ENCODE peak calls at places on chromosomes 6 and 20, in eight cellular contexts. V is activated B cell treated with CpG ODN at 0.5 μM for 24 hours, Y is foreskin fibroblast, H is coronary artery, M is lower leg skin, U is hepatocyte, Z is body of pancreas, F is BJ. A is an unnamed sample.

GRCh38 chr6:4466260-4466659 is 309.9 kb upstream of the CDYL start:
- DNase-seq in Y (peak), F (no peak), U (no peak), V (no peak), M (no peak), H (no peak), Z (no peak), A (no peak)

GRCh38 chr6:71589254-71589653 is 297.1 kb upstream of the RIMS1 start:
- DNase-seq in H (no peak), U (no peak), F (no peak), Y (peak), Z (no peak), V (no peak), M (no peak), A (no peak)

GRCh38 chr6:27667651-27668441 is 194.9 kb upstream of the ZNF184 start:
- DNase-seq in H (no peak), M (no peak), V (no peak), F (no peak), U (no peak), Y (peak), Z (no peak), A (no peak)

GRCh38 chr6:132227937-132228336 is 173.3 kb downstream of the MOXD1 start:
- DNase-seq in M (no peak), F (peak), Z (no peak), Y (peak), H (no peak), U (no peak), V (no peak), A (no peak)

GRCh38 chr6:9659848-9660247 is 755.0 kb downstream of the TFAP2A start:
- DNase-seq in Z (no peak), F (no peak), V (no peak), H (no peak), Y (no peak), M (no peak), U (no peak), A (no peak)

GRCh38 chr20:45419188-45420091 is 3.5 kb downstream of the PIGT start:
- DNase-seq in U (no peak), F (peak), H (no peak), M (peak), Y (peak), Z (peak), V (no peak), A (peak)

GRCh38 chr6:78605909-78606446 is 261.4 kb upstream of the IRAK1BP1 start:
- DNase-seq in H (no peak), V (no peak), Y (peak), Z (no peak), U (no peak), F (peak), M (no peak), A (no peak)

GRCh38 chr20:33127422-33128097 is 40.4 kb upstream of the BPIFA2 start:
- DNase-seq in V (no peak), Z (no peak), Y (peak), M (no peak), U (no peak), F (no peak), H (no peak), A (no peak)

GRCh38 chr6:12348530-12349511 is 58.7 kb downstream of the EDN1 start:
- DNase-seq in V (no peak), F (peak), Y (peak), Z (no peak), M (no peak), U (peak), H (no peak), A (no peak)

GRCh38 chr6:401239-401993 is 9.9 kb downstream of the IRF4 start:
- DNase-seq in Y (no peak), H (no peak), U (no peak), V (no peak), F (no peak), M (no peak), Z (no peak), A (no peak)

GRCh38 chr20:33732166-33732970 is 572 bp downstream of the ZNF341 start:
- DNase-seq in F (no peak), U (no peak), Y (peak), V (peak), Z (peak), H (no peak), M (peak), A (peak)

GRCh38 chr20:38321959-38322598 is 18.1 kb downstream of the BPI start:
- DNase-seq in V (no peak), U (peak), Y (peak), F (no peak), Z (no peak), M (no peak), H (no peak), A (no peak)

GRCh38 chr6:159727717-159728440 is 573 bp downstream of the WTAP start:
- DNase-seq in Z (no peak), V (no peak), Y (no peak), U (peak), M (no peak), F (no peak), H (no peak), A (no peak)

GRCh38 chr6:33688006-33688405 is 23.5 kb downstream of the UQCC2 start:
- DNase-seq in Y (no peak), V (no peak), Z (no peak), M (no peak), F (no peak), U (no peak), H (no peak), A (no peak)

GRCh38 chr6:3138341-3138740 is 19.0 kb downstream of the TUBB2A start:
- DNase-seq in Z (no peak), M (no peak), H (no peak), V (no peak), F (no peak), Y (peak), U (no peak), A (no peak)

GRCh38 chr6:26215200-26216014 is 128.2 kb downstream of the HFE start:
- DNase-seq in V (no peak), F (no peak), Z (no peak), U (no peak), H (no peak), M (no peak), Y (peak), A (no peak)

GRCh38 chr6:122405417-122405816 is 6.0 kb downstream of the HSF2 start:
- DNase-seq in V (no peak), Y (peak), M (no peak), H (no peak), U (no peak), Z (no peak), F (no peak), A (no peak)
- TF ChIP-seq CTCF in V (no peak), Y (no peak), M (no peak), H (no peak), U (no peak), Z (no peak), F (peak), A (no peak)

GRCh38 chr20:20594171-20594530 is 118.3 kb downstream of the RALGAPA2 start:
- DNase-seq in F (no peak), M (no peak), H (no peak), V (no peak), Y (peak), Z (no peak), U (peak), A (no peak)
- TF ChIP-seq CTCF in F (no peak), M (no peak), H (no peak), V (no peak), Y (peak), Z (peak), U (peak), A (peak)

GRCh38 chr20:21509597-21510331 is 4.1 kb downstream of the NKX2-2 start:
- DNase-seq in Z (no peak), Y (peak), H (peak), M (no peak), V (no peak), U (no peak), F (no peak), A (peak)
- TF ChIP-seq CTCF in Z (no peak), Y (peak), H (no peak), M (no peak), V (no peak), U (no peak), F (peak), A (peak)

DNA sequence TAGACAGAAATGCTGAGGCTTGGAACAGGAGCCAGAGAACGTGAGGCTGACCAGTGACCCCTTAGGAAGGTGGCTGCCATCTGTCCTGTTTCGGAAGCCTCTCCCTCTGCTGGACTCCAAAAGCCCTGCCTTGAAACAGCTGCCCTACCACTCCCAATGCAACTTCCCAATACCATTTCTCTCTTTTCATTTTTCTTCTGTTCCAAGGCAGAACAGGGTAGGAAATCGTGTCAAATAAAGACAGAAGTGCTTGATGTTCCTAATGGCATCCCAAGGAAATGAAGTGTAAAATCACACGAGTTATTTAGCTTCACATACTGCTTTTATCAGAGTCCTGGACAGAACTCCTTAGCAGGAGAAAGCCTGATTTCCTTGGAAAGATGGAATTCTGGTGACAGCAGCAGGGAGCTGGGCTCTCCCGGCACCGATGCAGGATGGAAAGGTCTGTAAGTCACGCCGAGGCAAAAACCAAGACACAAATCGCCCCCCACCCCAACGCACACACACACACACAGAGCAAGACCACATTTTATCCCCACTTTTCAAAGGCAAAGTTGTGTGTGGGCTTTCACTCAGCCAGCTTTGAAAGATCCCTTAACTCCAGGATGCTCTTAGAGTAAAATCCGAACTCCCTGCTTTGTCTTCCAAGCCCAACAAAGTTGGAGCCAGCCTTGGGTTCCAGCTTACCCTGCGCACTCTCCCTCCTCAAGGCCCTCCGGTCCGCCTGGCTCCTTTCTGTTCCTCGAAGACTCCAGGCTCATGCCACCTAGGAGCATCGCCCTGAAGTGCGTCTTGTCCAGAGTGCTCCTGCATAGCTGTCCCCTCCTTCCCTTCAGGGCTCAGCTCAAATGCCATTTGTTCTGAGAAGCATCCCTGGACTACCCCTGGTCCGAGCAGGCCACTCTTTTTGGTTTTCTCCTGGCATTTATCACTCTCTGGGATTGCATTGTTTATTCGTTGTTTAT is 11.6 kb upstream of the STX16 start:
- DNase-seq in F (no peak), Y (peak), Z (no peak), V (no peak), H (peak), M (peak), U (no peak), A (peak)
- TF ChIP-seq CTCF in F (no peak), Y (peak), Z (no peak), V (no peak), H (no peak), M (no peak), U (no peak), A (no peak)

DNA sequence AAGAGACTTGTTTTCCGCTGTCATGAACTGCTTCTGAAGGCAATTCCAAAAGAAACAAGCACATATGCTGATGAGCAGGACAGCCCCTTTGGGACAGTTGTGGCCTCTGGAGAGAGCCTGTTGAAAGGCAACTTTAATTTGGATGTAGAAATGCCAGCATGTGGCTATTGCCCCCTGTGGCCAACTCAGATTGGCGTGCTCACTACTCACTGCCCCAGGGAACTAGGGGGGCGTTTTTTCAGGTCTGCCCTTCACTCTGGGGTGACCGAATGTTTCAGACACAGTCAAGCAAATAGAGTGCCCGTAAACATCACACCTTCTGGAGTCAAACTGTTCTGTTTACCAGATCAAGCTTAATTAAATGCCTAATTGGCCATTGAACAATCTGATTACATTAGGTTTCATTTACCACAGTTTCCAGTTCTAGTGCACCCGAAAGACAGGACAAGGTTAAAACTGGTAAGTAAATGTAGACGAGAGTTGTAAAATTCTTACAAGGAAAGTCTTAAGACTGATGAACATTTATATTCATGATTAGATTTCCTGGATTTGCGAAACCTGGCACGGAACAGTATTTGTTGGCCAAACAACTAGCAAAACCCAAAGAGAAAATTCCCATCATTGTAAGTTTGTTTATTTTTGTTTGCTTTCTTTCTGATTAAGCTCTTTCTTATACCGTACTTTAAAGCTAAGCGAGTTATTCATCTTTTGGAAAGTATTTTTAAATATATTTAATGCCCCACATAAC is 75.9 kb upstream of the SYNJ2 start:
- DNase-seq in Z (no peak), U (no peak), F (no peak), V (no peak), H (no peak), Y (no peak), M (no peak), A (no peak)
- TF ChIP-seq CTCF in Z (no peak), U (no peak), F (no peak), V (no peak), H (no peak), Y (no peak), M (no peak), A (no peak)

DNA sequence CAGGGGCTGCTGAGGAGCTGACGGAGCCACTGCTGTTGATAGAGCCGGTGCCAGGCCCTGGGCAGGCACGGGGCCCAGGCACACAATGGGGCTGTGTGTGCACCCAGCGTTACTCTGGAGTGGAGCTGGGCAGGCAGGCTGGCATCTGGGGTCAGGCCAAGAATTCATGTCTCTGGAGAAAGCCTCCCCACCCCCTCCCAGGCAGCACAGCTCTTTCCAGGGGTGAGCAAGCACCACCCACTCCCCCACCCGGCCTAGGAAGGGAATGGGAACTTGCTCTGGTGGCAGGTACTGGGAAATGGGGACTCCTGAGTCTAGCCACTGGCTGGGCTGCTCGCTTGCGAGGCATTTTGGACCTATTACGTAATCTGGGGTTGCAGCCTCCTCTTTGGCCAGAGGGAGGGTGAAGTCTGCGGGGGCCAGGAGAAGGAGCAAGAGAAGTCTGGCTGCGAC is 22.7 kb downstream of the TFEB start:
- DNase-seq in F (no peak), U (no peak), V (no peak), M (no peak), H (peak), Z (peak), Y (no peak), A (no peak)
- TF ChIP-seq CTCF in F (no peak), U (no peak), V (no peak), M (no peak), H (no peak), Z (no peak), Y (no peak), A (no peak)

A was measured in osteocyte.